ENCODE peak calls at places on chromosomes 7 and 10, in eight cellular contexts. J, X, H, W, G, A, V and C are unnamed samples.

GRCh38 chr7:56121440-56121839 is 5.2 kb upstream of the NUPR2 start:
- DNase-seq in J (no peak), X (no peak), H (peak; percentile 12), W (no peak), G (no peak), A (no peak), V (no peak), C (no peak)

GRCh38 chr10:125247576-125247975 is 87.2 kb upstream of the CTBP2 start:
- DNase-seq in J (no peak), X (no peak), H (no peak), W (no peak), G (no peak), A (no peak), V (no peak), C (no peak)

GRCh38 chr7:112064627-112065385 is 141.4 kb downstream of the DOCK4 start:
- DNase-seq in J (no peak), X (no peak), H (no peak), W (no peak), G (no peak), A (no peak), V (no peak), C (no peak)

GRCh38 chr7:139830779-139831498 is 1.9 kb downstream of the TBXAS1 start:
- DNase-seq in J (no peak), X (no peak), H (no peak), W (no peak), G (no peak), A (no peak), V (no peak), C (peak; percentile 63)

GRCh38 chr7:24325708-24326107 is 41.7 kb downstream of the NPY start:
- DNase-seq in J (no peak), X (no peak), H (no peak), W (no peak), G (no peak), A (no peak), V (no peak), C (no peak)

GRCh38 chr7:36651404-36651803 is 72.9 kb downstream of the AOAH start:
- DNase-seq in J (no peak), X (peak; percentile 77), H (no peak), W (no peak), G (no peak), A (no peak), V (no peak), C (no peak)

GRCh38 chr7:87100326-87100725 is 40.9 kb upstream of the ELAPOR2 start:
- DNase-seq in J (no peak), X (peak; percentile 1), H (no peak), W (no peak), G (no peak), A (no peak), V (no peak), C (no peak)

GRCh38 chr7:158263110-158263963 is 324.3 kb downstream of the PTPRN2 start:
- DNase-seq in J (no peak), X (no peak), H (no peak), W (no peak), G (no peak), A (no peak), V (no peak), C (peak; percentile 33)

GRCh38 chr7:151311294-151311864 is 30.2 kb upstream of the NUB1 start:
- DNase-seq in J (no peak), X (peak; percentile 6), H (peak; percentile 57), W (no peak), G (no peak), A (no peak), V (no peak), C (no peak)

GRCh38 chr10:21209495-21209894 is 312.4 kb upstream of the NEBL start:
- DNase-seq in J (no peak), X (no peak), H (no peak), W (no peak), G (no peak), A (no peak), V (no peak), C (no peak)

GRCh38 chr7:151696738-151697514 is 177.2 kb upstream of the RHEB start:
- DNase-seq in J (no peak), X (no peak), H (no peak), W (no peak), G (no peak), A (peak; percentile 94), V (no peak), C (no peak)

GRCh38 chr7:17365776-17366175 is 67.3 kb downstream of the AHR start:
- DNase-seq in J (no peak), X (no peak), H (no peak), W (no peak), G (no peak), A (no peak), V (no peak), C (no peak)

GRCh38 chr10:12972146-12972545 is 29.4 kb downstream of the CCDC3 start:
- DNase-seq in J (no peak), X (no peak), H (no peak), W (no peak), G (no peak), A (no peak), V (no peak), C (no peak)

GRCh38 chr7:103373866-103374643 is 26.6 kb downstream of the PSMC2 start:
- DNase-seq in J (no peak), X (no peak), H (no peak), W (no peak), G (no peak), A (no peak), V (no peak), C (no peak)

GRCh38 chr7:31904006-31904405 is 166.2 kb downstream of the PDE1C start:
- DNase-seq in J (no peak), X (no peak), H (no peak), W (no peak), G (no peak), A (no peak), V (no peak), C (no peak)